ENCODE peak calls at places on chromosome 6, in seven cellular contexts. E is fibroblast of lung; G is stimulated activated CD4-positive, alpha-beta T cell treated with anti-CD3 and anti-CD28 coated beads, Interleukin-1b, Interleukin-23, amount 100 ng/mL, for 1 hour; M is activated CD4-positive, CD25-positive, alpha-beta regulatory T cell; Q is AG04450; J is activated CD8-positive, alpha-beta memory T cell treated with anti-CD3 and anti-CD28 coated beads, Interleukin-2, amount 50 U/mL, for 4 hours; A is anterior cingulate cortex. U is an unnamed sample.

GRCh38 chr6:92496527-92496926 is 922.8 kb downstream of the EPHA7 start:
- DNase-seq in E (no peak), A (no peak), M (no peak), J (no peak), Q (no peak), G (no peak), U (no peak)

GRCh38 chr6:132919476-132919875 is 105.1 kb downstream of the RPS12 start:
- DNase-seq in M (no peak), Q (peak; percentile 94), G (no peak), E (peak; percentile 96), J (no peak), A (no peak), U (no peak)

GRCh38 chr6:87282743-87283142 is 39.6 kb upstream of the SMIM8 start:
- DNase-seq in G (no peak), J (no peak), M (no peak), E (no peak), Q (no peak), A (no peak), U (no peak)

GRCh38 chr6:144741659-144742058 is 456.5 kb downstream of the UTRN start:
- DNase-seq in A (no peak), Q (no peak), G (no peak), E (no peak), M (no peak), J (no peak), U (no peak)

GRCh38 chr6:3999800-4000661 is 78.9 kb downstream of the FAM217A start:
- DNase-seq in M (no peak), J (no peak), E (no peak), G (no peak), A (no peak), Q (no peak), U (no peak)

GRCh38 chr6:43772571-43773049 is 2.6 kb downstream of the VEGFA start:
- DNase-seq in M (no peak), A (peak; percentile 27), Q (no peak), J (no peak), G (no peak), E (peak; percentile 22), U (peak; percentile 9)

GRCh38 chr6:108114861-108115597 is 40.5 kb upstream of the OSTM1 start:
- DNase-seq in Q (peak; percentile 8), G (no peak), E (peak; percentile 82), J (peak; percentile 19), A (no peak), M (no peak), U (no peak)

GRCh38 chr6:5511924-5512323 is 250.6 kb downstream of the FARS2 start:
- DNase-seq in Q (peak; percentile 21), G (no peak), E (peak; percentile 95), J (no peak), M (no peak), A (no peak), U (no peak)

GRCh38 chr6:30544666-30545272 is 11.5 kb downstream of the GNL1 start:
- DNase-seq in Q (no peak), J (no peak), E (peak; percentile 66), M (no peak), A (no peak), G (no peak), U (no peak)